ENCODE peak calls at places on chromosome X, in six cellular contexts. M is psoas muscle, D is aorta, C is lower lobe of right lung, A is transverse colon, P is astrocyte. V is an unnamed sample. For H3K4me1 and H3K27me3, the result is how much of the 10 kb centered on the place peaks cover.

GRCh38 chrX:45771560-45772340 is 571.1 kb upstream of the DIPK2B start:
- DNase-seq in M (no peak), D (peak), C (peak), A (peak), P (peak), V (peak)

GRCh38 chrX:151870603-151871002 is 42.1 kb upstream of the MAGEA4 start:
- DNase-seq in M (no peak), D (no peak), C (no peak), A (no peak), P (peak), V (no peak)

GRCh38 chrX:11787564-11787963 is 29.5 kb downstream of the MSL3 start:
- DNase-seq in M (peak), D (peak), C (peak), A (peak), P (peak), V (peak)

GRCh38 chrX:16186380-16187007 is 19.2 kb downstream of the MAGEB17 start:
- DNase-seq in M (no peak), D (no peak), C (no peak), A (no peak), P (no peak), V (no peak)

GRCh38 chrX:9562851-9563250 is 98.0 kb downstream of the TBL1X start:
- DNase-seq in M (no peak), D (peak), C (no peak), A (no peak), P (peak), V (no peak)

GRCh38 chrX:27622883-27623282 is 32.7 kb downstream of the DCAF8L2 start:
- DNase-seq in M (no peak), D (no peak), C (no peak), A (no peak), P (no peak), V (no peak)

GRCh38 chrX:105260291-105261043 is 40.0 kb upstream of the TEX13A start:
- DNase-seq in M (no peak), D (peak), C (no peak), A (no peak), P (no peak), V (no peak)

GRCh38 chrX:40008841-40009461 is 88.8 kb downstream of the BCOR start:
- DNase-seq in M (peak), D (peak), C (peak), A (peak), P (no peak), V (no peak)

GRCh38 chrX:9855536-9856320 is 69.5 kb downstream of the SHROOM2 start:
- DNase-seq in M (no peak), D (no peak), C (no peak), A (no peak), P (peak), V (no peak)

GRCh38 chrX:138127314-138127713 is 561.4 kb downstream of the ZIC3 start:
- DNase-seq in M (no peak), D (no peak), C (no peak), A (no peak), P (peak), V (no peak)

GRCh38 chrX:19893722-19894121 is 6.3 kb upstream of the SH3KBP1 start:
- DNase-seq in M (no peak), D (no peak), C (no peak), A (no peak), P (peak), V (no peak)

GRCh38 chrX:24266996-24267395 is 46.9 kb downstream of the SUPT20HL2 start:
- DNase-seq in M (no peak), D (no peak), C (no peak), A (no peak), P (peak), V (no peak)

GRCh38 chrX:140661657-140662056 is 47.9 kb upstream of the LINC00632 start:
- DNase-seq in M (no peak), D (no peak), C (no peak), A (no peak), P (no peak), V (no peak)

GRCh38 chrX:40018021-40018420 is 79.7 kb downstream of the BCOR start:
- DNase-seq in M (no peak), D (no peak), C (no peak), A (no peak), P (no peak), V (no peak)

GRCh38 chrX:68801737-68802290 is 27.0 kb upstream of the EFNB1 start:
- DNase-seq in M (no peak), D (no peak), C (no peak), A (no peak), P (no peak), V (no peak)

GRCh38 chrX:148658115-148658725 is 157.8 kb downstream of the AFF2 start:
- DNase-seq in M (no peak), D (no peak), C (no peak), A (no peak), P (no peak), V (no peak)

GRCh38 chrX:16797358-16797757 is 11.1 kb downstream of the TXLNG start:
- DNase-seq in M (no peak), D (peak), C (no peak), A (no peak), P (peak), V (no peak)

GRCh38 chrX:109519001-109519400 is 17.6 kb upstream of the NXT2 start:
- DNase-seq in M (no peak), D (no peak), C (no peak), A (no peak), P (no peak), V (no peak)

GRCh38 chrX:7170903-7171302 is 22.9 kb upstream of the PUDP start:
- DNase-seq in M (no peak), D (peak), C (no peak), A (peak), P (no peak), V (peak)

GRCh38 chrX:82711432-82711831 is 796.7 kb upstream of the POU3F4 start:
- DNase-seq in M (no peak), D (no peak), C (no peak), A (no peak), P (no peak), V (no peak)

GRCh38 chrX:446243-446642 is 59.5 kb upstream of the PPP2R3B start:
- DNase-seq in M (peak), D (no peak), C (peak), A (no peak), P (no peak), V (no peak)

GRCh38 chrX:40146471-40147398 is 49.0 kb upstream of the BCOR start:
- DNase-seq in M (peak), D (peak), C (peak), A (no peak), P (peak), V (no peak)

GRCh38 chrX:76428243-76429130 is 977 bp downstream of the MAGEE1 start:
- DNase-seq in M (peak), D (peak), C (peak), A (peak), P (no peak), V (peak)

GRCh38 chrX:8010105-8010504 is 82.9 kb upstream of the PNPLA4 start:
- DNase-seq in M (no peak), D (no peak), C (no peak), A (no peak), P (no peak), V (no peak)

GRCh38 chrX:109773374-109773773 is 40.3 kb upstream of the ACSL4 start:
- DNase-seq in M (no peak), D (no peak), C (no peak), A (no peak), P (no peak), V (no peak)

GRCh38 chrX:143994206-143994605 is 110.3 kb downstream of the UBE2NL start:
- DNase-seq in M (no peak), D (no peak), C (no peak), A (no peak), P (no peak), V (no peak)

GRCh38 chrX:126164689-126165400 is 1.2 kb downstream of the DCAF12L2 start:
- DNase-seq in M (peak), D (peak), C (no peak), A (no peak), P (no peak), V (no peak)

GRCh38 chrX:11309220-11309619 is 16.0 kb downstream of the AMELX start:
- DNase-seq in M (no peak), D (no peak), C (no peak), A (no peak), P (no peak), V (no peak)

GRCh38 chrX:9464435-9465371 is at the start of gene TBL1X:
- DNase-seq in M (peak), D (peak), C (peak), A (peak), P (no peak), V (no peak)

GRCh38 chrX:13000311-13000811 is 25.5 kb downstream of the TMSB4X start:
- DNase-seq in M (no peak), D (peak), C (peak), A (no peak), P (no peak), V (no peak)

GRCh38 chrX:12996934-12997435 is 22.1 kb downstream of the TMSB4X start:
- DNase-seq in M (no peak), D (no peak), C (no peak), A (no peak), P (no peak), V (no peak)

GRCh38 chrX:12997898-12998687 is 23.2 kb downstream of the TMSB4X start:
- DNase-seq in M (no peak), D (no peak), C (no peak), A (no peak), P (no peak), V (peak)

GRCh38 chrX:13001097-13001496 is 26.2 kb downstream of the TMSB4X start:
- DNase-seq in M (no peak), D (no peak), C (no peak), A (no peak), P (no peak), V (no peak)

GRCh38 chrX:12999422-12999821 is 24.5 kb downstream of the TMSB4X start:
- DNase-seq in M (no peak), D (no peak), C (no peak), A (no peak), P (no peak), V (no peak)
- H3K4me1 ChIP-seq in M (under half), D (under half), C (under half), A (under half), P (under half), V (under half)

DNA sequence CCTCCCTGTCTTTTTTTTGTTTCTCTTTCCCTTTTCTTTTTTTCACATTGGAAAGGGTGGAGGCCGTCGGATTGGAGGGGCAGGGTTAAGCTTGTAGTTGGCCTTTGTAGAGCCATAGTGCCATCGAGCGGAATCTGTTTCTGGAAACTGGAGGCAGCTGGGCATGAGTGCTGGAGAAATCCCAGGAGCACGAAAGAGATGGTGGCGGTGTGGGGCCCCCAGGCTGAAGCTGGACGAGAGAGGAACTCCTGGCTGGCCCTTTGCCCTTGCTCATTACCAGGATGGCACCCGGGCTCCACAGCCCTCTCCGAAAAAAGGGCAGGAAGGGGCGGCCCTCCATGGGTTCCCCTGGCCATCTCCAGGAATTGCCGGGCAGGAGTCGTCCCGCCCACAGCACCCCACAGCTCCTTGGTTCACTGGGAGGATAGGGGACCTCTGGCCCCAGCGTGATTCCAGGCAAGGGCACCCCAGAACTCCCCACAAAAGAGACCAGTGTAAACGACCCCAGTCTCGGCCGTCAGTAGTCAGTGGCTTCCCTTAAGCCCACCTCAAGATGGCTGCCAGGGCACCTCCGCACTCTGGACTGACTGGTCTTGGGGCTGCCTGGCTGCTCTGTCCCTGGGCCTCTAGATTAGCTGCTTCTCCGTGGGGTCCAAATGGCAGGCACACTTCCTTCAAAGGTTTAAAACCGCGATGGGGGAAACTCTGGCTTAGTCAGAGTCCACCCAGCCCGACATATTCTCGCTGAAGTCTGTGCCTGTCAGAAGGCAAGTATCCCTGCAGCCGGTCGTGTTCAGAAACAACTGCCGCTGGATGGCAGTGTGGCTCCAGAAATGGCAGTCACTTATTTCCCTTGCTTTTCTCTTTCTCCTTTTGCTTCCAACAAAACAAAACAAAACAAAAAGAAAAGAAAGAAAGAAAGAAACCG is 74.1 kb downstream of the NBDY start:
- DNase-seq in M (peak), D (peak), C (no peak), A (peak), P (peak), V (no peak)
- H3K4me3 ChIP-seq in M (peak), D (peak), C (peak), A (no peak), P (no peak), V (no peak)

DNA sequence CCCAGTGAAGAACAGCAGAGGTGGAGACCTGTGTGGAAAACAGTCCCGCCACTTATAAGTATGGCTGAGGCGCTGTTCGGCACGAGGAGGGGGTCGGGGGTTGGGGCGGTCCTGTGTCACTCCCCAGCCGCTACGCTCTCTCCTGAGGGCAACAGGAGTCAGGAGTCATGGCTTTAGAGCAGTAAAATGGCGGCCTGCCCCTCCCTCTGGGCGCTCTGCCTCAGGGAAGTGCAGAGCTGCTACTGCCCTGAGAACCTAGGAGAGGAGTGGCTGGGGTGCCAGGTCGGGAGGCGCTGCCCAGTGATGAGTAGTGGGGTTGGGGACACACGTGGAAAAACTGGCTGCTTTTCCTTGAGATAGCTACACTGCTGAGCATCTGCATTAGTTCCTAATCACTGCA is 551.2 kb upstream of the AMOT start:
- DNase-seq in M (no peak), D (no peak), C (no peak), A (no peak), P (no peak), V (no peak)
- H3K27me3 ChIP-seq in M (under half), D (under half), C (under half), A (under half), P (under half), V (under half)

GRCh38 chrX:12887767-12888166 is 18.7 kb upstream of the TLR8 start:
- DNase-seq in M (no peak), D (no peak), C (no peak), A (no peak), P (no peak), V (no peak)
- H3K4me1 ChIP-seq in M (under half), D (under half), C (under half), A (under half), P (under half), V (under half)

DNA sequence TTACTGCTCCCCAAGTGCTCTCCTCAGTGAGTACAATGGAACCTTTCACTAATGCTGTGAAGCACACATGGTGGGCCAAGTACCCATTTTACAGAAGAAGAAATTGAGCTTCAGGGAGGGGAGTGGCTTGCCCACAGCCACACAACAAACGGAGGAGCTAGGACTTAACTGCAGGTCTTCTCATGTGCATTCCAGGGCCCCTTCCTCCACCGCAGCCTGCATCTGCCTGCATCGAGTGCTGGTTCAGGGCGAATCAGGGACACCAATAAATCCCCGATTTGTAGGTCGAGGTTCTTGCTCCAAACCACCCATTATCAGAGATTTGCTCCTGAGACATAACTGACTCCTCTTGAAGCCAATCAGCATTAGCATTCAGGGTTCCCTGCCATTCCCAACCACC is 100.9 kb downstream of the MAMLD1 start:
- DNase-seq in M (no peak), D (no peak), C (no peak), A (no peak), P (no peak), V (no peak)
- H3K4me3 ChIP-seq in M (no peak), D (no peak), C (no peak), A (no peak), P (no peak), V (no peak)

GRCh38 chrX:17803449-17803848 is 57.6 kb downstream of the RAI2 start:
- DNase-seq in M (no peak), D (no peak), C (no peak), A (no peak), P (no peak), V (no peak)
- H3K27me3 ChIP-seq in M (under half), D (under half), C (under half), A (under half), P (under half), V (under half)

GRCh38 chrX:47198026-47198686 is 4.5 kb downstream of the UBA1 start:
- DNase-seq in M (peak), D (no peak), C (no peak), A (no peak), P (peak), V (no peak)
- H3K4me1 ChIP-seq in M (under half), D (under half), C (under half), A (under half), P (under half), V (under half)

GRCh38 chrX:17854069-17854468 is 7.0 kb downstream of the RAI2 start:
- DNase-seq in M (no peak), D (no peak), C (no peak), A (no peak), P (no peak), V (no peak)

GRCh38 chrX:17848545-17849265 is 12.4 kb downstream of the RAI2 start:
- DNase-seq in M (no peak), D (no peak), C (no peak), A (no peak), P (no peak), V (no peak)

GRCh38 chrX:17846045-17846444 is 15.1 kb downstream of the RAI2 start:
- DNase-seq in M (no peak), D (no peak), C (no peak), A (no peak), P (no peak), V (no peak)

GRCh38 chrX:17854521-17854920 is 6.6 kb downstream of the RAI2 start:
- DNase-seq in M (no peak), D (no peak), C (no peak), A (no peak), P (no peak), V (no peak)

DNA sequence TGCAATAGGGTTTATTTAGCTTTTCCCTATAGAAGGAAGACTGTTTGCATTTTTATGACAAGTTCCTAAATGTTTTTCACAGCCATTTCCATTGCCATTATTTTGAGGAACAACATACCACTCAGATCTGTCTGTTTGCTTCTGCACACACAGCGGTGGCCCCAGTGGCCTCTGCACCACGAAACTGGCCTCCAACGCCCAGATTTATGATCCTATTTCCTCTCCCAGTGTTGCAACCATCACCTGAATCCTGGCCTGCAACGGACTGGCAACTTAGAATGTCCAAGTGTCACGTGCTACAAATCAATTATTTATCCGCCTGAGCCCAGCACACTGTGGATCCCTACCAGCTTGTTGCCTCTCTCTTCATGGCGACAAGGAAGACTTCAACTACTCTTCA is 9.2 kb downstream of the RAI2 start:
- DNase-seq in M (no peak), D (no peak), C (no peak), A (no peak), P (no peak), V (peak)
- H3K4me3 ChIP-seq in M (no peak), D (no peak), C (no peak), A (no peak), P (no peak), V (no peak)

DNA sequence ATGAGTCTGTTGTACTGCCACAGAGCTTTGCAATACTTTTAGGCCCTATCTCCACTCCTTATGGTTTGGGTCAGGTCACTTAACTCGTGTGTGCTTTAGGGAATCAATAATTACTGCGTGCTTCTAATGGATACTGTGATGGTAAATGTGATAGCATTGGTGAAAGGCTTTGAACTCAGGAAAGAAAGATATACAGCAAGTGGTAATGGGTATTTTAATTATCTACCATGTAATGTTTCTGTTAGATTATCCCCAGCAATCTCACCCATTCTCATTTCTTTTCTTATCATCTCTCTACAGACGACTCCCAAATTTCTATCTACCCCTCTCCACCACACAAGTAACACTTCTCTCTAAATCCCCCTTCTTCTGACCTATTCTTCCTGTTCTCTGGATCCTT is 128.6 kb downstream of the GPC3 start:
- DNase-seq in M (no peak), D (no peak), C (no peak), A (no peak), P (no peak), V (no peak)
- H3K27me3 ChIP-seq in M (under half), D (under half), C (under half), A (under half), P (under half), V (under half)